ENCODE peak calls at places on chromosomes 5 and 9, in nine cellular contexts. K is effector memory CD4-positive, alpha-beta T cell; S is OCI-LY7; C is PC-9; X is H1; R is tibial artery; M is GM23248; B is astrocyte; I is psoas muscle. D is an unnamed sample.

GRCh38 chr5:144169904-144170275 is 569 bp downstream of the YIPF5 start:
- DNase-seq in K (no peak), S (no peak), C (no peak), X (no peak), R (no peak), M (no peak), B (no peak), I (no peak), D (no peak)

GRCh38 chr9:130599625-130600024 is 20.2 kb downstream of the FUBP3 start:
- DNase-seq in K (no peak), S (no peak), C (no peak), X (peak; percentile 52), R (no peak), M (no peak), B (no peak), I (no peak), D (no peak)

GRCh38 chr5:3004361-3005080 is 253.0 kb upstream of the IRX2 start:
- DNase-seq in K (no peak), S (no peak), C (no peak), X (peak; percentile 17), R (no peak), M (no peak), B (no peak), I (no peak), D (no peak)

GRCh38 chr9:4678679-4679267 is 596 bp upstream of the CDC37L1 start:
- DNase-seq in K (no peak), S (peak; percentile 47), C (no peak), X (no peak), R (no peak), M (peak; percentile 59), B (no peak), I (no peak), D (no peak)

GRCh38 chr5:154118832-154119442 is 71.6 kb upstream of the GALNT10 start:
- DNase-seq in K (no peak), S (peak; percentile 33), C (peak; percentile 83), X (no peak), R (no peak), M (peak; percentile 4), B (peak; percentile 33), I (no peak), D (peak; percentile 18)

GRCh38 chr9:128548876-128549275 is 3.5 kb upstream of the SPTAN1 start:
- DNase-seq in K (no peak), S (no peak), C (no peak), X (no peak), R (no peak), M (no peak), B (no peak), I (no peak), D (no peak)

GRCh38 chr9:90259302-90260246 is 383.1 kb downstream of the DIRAS2 start:
- DNase-seq in K (no peak), S (no peak), C (no peak), X (no peak), R (no peak), M (no peak), B (no peak), I (no peak), D (no peak)

GRCh38 chr9:121645003-121645402 is 6.4 kb upstream of the DAB2IP start:
- DNase-seq in K (no peak), S (peak; percentile 20), C (no peak), X (no peak), R (no peak), M (no peak), B (no peak), I (no peak), D (no peak)

GRCh38 chr9:124562328-124562727 is 55.1 kb upstream of the NR5A1 start:
- DNase-seq in K (no peak), S (no peak), C (no peak), X (no peak), R (no peak), M (no peak), B (no peak), I (no peak), D (no peak)

GRCh38 chr5:114412509-114413171 is 50.8 kb downstream of the KCNN2 start:
- DNase-seq in K (no peak), S (no peak), C (peak; percentile 70), X (no peak), R (no peak), M (peak; percentile 60), B (peak; percentile 82), I (no peak), D (peak; percentile 84)

GRCh38 chr5:168364151-168364661 is 72.8 kb downstream of the WWC1 start:
- DNase-seq in K (no peak), S (no peak), C (peak; percentile 92), X (no peak), R (no peak), M (peak; percentile 40), B (peak; percentile 85), I (no peak), D (no peak)

DNA sequence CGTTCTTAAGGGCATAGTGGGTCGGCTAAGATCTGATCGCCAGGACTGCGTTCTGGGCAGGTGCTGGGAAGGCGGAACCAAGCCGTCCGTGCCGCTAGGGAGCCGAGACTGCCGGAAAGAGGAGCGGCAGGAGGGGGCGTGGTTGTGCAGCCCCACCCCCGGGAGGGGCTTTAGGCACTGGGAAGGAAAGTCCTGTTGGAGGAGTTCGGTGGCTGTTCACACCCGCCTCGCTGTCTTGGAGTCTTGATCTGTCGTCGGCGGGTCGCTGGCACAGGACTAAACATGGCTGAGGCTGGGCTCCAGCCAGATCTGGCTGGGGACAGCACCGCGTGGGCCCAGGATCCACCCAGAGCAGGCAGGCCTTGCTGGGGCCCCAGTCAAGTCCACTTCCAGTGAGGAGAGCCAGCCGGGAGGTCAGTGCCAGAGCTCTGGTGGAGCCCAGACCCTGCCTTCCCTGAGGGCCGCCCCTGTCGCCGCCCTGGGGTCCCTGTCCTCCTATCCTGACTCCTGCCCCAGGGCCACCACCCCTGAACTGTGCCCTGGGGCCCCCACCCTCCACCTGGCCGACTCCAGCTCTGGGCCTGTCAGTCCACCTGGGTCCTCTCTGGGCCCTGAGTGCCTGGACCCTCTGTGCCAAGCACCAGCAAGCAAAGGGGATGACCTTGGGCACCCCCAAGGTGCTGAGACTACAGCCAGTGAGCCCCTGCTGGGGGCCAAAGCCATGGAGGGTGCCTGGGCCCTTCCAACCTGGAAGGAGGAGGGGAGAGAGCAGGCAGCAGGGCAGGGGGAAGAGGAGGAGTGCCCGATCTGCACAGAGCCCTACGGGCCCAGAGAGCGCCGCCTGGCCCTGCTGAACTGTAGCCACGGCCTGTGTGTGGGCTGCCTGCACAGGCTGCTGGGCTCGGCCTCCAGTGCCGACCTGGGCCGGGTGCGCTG is 4.5 kb downstream of the RNF208 start:
- DNase-seq in K (no peak), S (no peak), C (peak; percentile 72), X (peak; percentile 87), R (peak; percentile 60), M (peak; percentile 67), B (no peak), I (peak; percentile 69), D (no peak)
- H3K27ac ChIP-seq in K (no peak overlapping the region), S (no peak overlapping the region), C (no peak overlapping the region), X (no peak overlapping the region), R (peak overlapping the region; percentile 20), M (no peak overlapping the region), B (no peak overlapping the region), I (peak overlapping the region; percentile 58), D (peak overlapping the region; percentile 62)

GRCh38 chr5:116032094-116032517 is at the start of gene ARL14EPL:
- DNase-seq in K (no peak), S (no peak), C (peak; percentile 74), X (no peak), R (peak; percentile 57), M (peak; percentile 89), B (peak; percentile 88), I (peak; percentile 27), D (peak; percentile 1)
- H3K27ac ChIP-seq in K (no peak within 1 kb of the TSS), S (no peak within 1 kb of the TSS), C (peak within 1 kb of the TSS; percentile 81), X (no peak within 1 kb of the TSS), R (no peak within 1 kb of the TSS), M (peak within 1 kb of the TSS; percentile 30), B (no peak within 1 kb of the TSS), I (no peak within 1 kb of the TSS), D (no peak within 1 kb of the TSS)

DNA sequence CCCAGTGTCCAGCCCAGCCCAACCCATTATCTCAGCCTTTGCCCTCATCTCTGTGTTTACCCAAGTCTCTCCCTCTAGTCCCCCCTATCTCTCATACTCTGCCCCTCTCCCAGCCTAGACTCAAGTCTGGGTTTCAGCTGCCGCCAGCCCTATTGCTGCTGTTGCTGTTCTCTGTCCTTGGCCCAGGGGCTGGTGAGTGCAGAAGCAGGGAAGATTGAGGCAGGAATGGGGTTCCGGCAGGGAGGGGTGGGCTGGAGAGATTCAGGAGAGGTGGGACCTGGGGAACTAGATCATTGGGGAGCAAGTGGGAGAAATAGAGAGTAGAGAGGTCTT is 702 bp downstream of the TMEM8B start:
- DNase-seq in K (no peak), S (no peak), C (no peak), X (no peak), R (no peak), M (no peak), B (no peak), I (no peak), D (no peak)
- H3K27ac ChIP-seq in K (peak overlapping the region; percentile 74), S (no peak overlapping the region), C (no peak overlapping the region), X (no peak overlapping the region), R (peak overlapping the region; percentile 99), M (peak overlapping the region; percentile 53), B (peak overlapping the region; percentile 73), I (peak overlapping the region; percentile 99), D (no peak overlapping the region)

DNA sequence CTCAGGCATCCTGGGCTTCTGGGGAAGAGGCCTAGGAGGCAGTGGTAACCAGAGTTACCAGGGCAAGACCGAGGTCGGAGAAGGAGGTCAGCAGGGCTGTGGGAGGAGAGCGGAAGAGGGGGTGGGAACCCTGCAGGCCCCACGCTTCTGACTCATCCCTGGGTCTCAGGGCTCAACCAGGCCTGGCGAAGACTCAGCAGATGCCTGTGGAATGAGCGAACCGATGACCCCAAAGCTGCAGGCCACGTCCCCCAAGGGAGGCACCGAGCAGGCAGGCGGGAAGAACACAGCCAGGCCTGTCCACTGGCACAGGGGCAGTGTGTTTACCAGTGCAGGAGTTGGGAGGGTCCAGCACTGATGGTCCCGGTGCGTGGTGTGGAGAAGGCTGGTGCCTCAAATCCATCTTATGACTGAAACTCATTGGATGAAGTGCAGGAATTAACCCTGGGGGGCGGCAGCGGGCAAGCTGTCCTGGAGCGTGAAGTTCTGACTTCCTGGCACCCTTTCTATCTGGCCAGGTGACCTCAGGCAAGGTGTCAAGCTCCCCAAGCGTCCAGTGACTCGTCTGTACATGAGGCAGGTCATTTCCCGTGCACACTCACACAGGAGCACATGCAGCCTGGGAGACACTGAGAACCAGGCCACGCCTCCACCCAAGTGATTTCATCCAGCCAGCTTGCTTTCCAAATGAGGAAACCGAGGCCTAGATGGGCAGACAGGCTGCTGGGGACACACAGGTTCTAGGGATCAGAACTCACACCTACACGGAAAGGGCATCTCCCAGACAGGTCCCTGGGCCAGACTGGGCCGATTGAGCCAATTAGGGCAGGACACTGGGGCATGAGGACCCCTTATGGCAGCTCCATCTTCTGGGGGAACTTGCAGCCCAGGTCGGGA is 69.1 kb downstream of the ADAMTS2 start:
- DNase-seq in K (no peak), S (no peak), C (no peak), X (no peak), R (peak; percentile 93), M (peak; percentile 99), B (peak; percentile 95), I (peak; percentile 90), D (no peak)
- H3K27ac ChIP-seq in K (no peak overlapping the region), S (no peak overlapping the region), C (no peak overlapping the region), X (no peak overlapping the region), R (peak overlapping the region; percentile 87), M (peak overlapping the region; percentile 99), B (peak overlapping the region; percentile 85), I (peak overlapping the region; percentile 55), D (no peak overlapping the region)

GRCh38 chr9:80796662-80797426 is 892.5 kb downstream of the TLE1 start:
- DNase-seq in K (no peak), S (no peak), C (no peak), X (no peak), R (no peak), M (no peak), B (no peak), I (no peak), D (no peak)
- H3K27ac ChIP-seq in K (no peak overlapping the region), S (no peak overlapping the region), C (no peak overlapping the region), X (no peak overlapping the region), R (no peak overlapping the region), M (no peak overlapping the region), B (no peak overlapping the region), I (no peak overlapping the region), D (no peak overlapping the region)

GRCh38 chr5:124538196-124538595 is 208.2 kb downstream of the ZNF608 start:
- DNase-seq in K (no peak), S (no peak), C (no peak), X (no peak), R (no peak), M (no peak), B (no peak), I (no peak), D (no peak)
- H3K27ac ChIP-seq in K (no peak overlapping the region), S (no peak overlapping the region), C (no peak overlapping the region), X (no peak overlapping the region), R (no peak overlapping the region), M (no peak overlapping the region), B (no peak overlapping the region), I (no peak overlapping the region), D (no peak overlapping the region)

D was measured in epithelial cell of prostate.